ENCODE peak calls at places on chromosome 14, in four cellular contexts. A is IMR-90, Z is K562, G is keratinocyte. P is an unnamed sample. For H3K9me1, the result is how much of the 10 kb centered on the place peaks cover.

GRCh38 chr14:56474419-56475022 is 105.1 kb upstream of the TMEM260 start:
- DNase-seq in A (peak), Z (peak), G (no peak), P (peak)

GRCh38 chr14:51490205-51490604 is 161.5 kb upstream of the FRMD6 start:
- DNase-seq in A (peak), Z (no peak), G (no peak), P (no peak)

GRCh38 chr14:64109821-64110554 is 184.2 kb downstream of the ESR2 start:
- DNase-seq in A (peak), Z (no peak), G (no peak), P (no peak)

GRCh38 chr14:28773176-28773575 is 6.6 kb downstream of the FOXG1 start:
- DNase-seq in A (no peak), Z (no peak), G (no peak), P (no peak)

GRCh38 chr14:71472281-71472960 is 459.8 kb upstream of the RGS6 start:
- DNase-seq in A (peak), Z (no peak), G (no peak), P (no peak)

GRCh38 chr14:65478596-65478995 is 66.1 kb downstream of the FUT8 start:
- DNase-seq in A (peak), Z (no peak), G (no peak), P (peak)

GRCh38 chr14:63632932-63633514 is 8.6 kb downstream of the WDR89 start:
- DNase-seq in A (peak), Z (peak), G (no peak), P (peak)

GRCh38 chr14:20455355-20456300 is 602 bp downstream of the APEX1 start:
- DNase-seq in A (peak), Z (peak), G (no peak), P (no peak)

GRCh38 chr14:88868558-88869159 is 44.2 kb downstream of the TTC8 start:
- DNase-seq in A (peak), Z (no peak), G (no peak), P (peak)

GRCh38 chr14:73741386-73741875 is 27.2 kb upstream of the PNMA1 start:
- DNase-seq in A (peak), Z (peak), G (no peak), P (peak)

GRCh38 chr14:69475194-69475818 is 9.2 kb upstream of the PLEKHD1 start:
- DNase-seq in A (peak), Z (no peak), G (no peak), P (peak)

GRCh38 chr14:33693237-33693636 is 257.6 kb downstream of the EGLN3 start:
- DNase-seq in A (no peak), Z (no peak), G (no peak), P (no peak)

GRCh38 chr14:100578552-100578951 is 8.7 kb downstream of the BEGAIN start:
- DNase-seq in A (peak), Z (no peak), G (no peak), P (no peak)

GRCh38 chr14:74538411-74539391 is 45.1 kb downstream of the ISCA2 start:
- DNase-seq in A (no peak), Z (no peak), G (no peak), P (no peak)

GRCh38 chr14:97977711-97978261 is 1180.6 kb downstream of the VRK1 start:
- DNase-seq in A (no peak), Z (no peak), G (peak), P (no peak)

GRCh38 chr14:34650786-34651584 is 21.0 kb upstream of the SNX6 start:
- DNase-seq in A (peak), Z (no peak), G (peak), P (peak)

GRCh38 chr14:69483765-69484443 is 624 bp upstream of the PLEKHD1 start:
- DNase-seq in A (peak), Z (no peak), G (no peak), P (no peak)

GRCh38 chr14:50061664-50062437 is 54.5 kb downstream of the VCPKMT start:
- DNase-seq in A (peak), Z (no peak), G (no peak), P (peak)

GRCh38 chr14:31781578-31781977 is 220.4 kb downstream of the NUBPL start:
- DNase-seq in A (no peak), Z (no peak), G (no peak), P (no peak)

GRCh38 chr14:102241147-102241546 is 63.8 kb downstream of the MOK start:
- DNase-seq in A (no peak), Z (no peak), G (no peak), P (no peak)

GRCh38 chr14:100617715-100618693 is 30.8 kb upstream of the BEGAIN start:
- DNase-seq in A (no peak), Z (no peak), G (no peak), P (no peak)

GRCh38 chr14:26992403-26993115 is 394.7 kb upstream of the NOVA1 start:
- DNase-seq in A (no peak), Z (no peak), G (no peak), P (peak)

GRCh38 chr14:101506921-101507300 is 54.4 kb upstream of the DIO3 start:
- DNase-seq in A (no peak), Z (no peak), G (no peak), P (no peak)

GRCh38 chr14:54207476-54207875 is 189.3 kb upstream of the CDKN3 start:
- DNase-seq in A (no peak), Z (no peak), G (no peak), P (no peak)
- H3K9ac ChIP-seq in A (no peak), Z (no peak), G (no peak), P (no peak)

DNA sequence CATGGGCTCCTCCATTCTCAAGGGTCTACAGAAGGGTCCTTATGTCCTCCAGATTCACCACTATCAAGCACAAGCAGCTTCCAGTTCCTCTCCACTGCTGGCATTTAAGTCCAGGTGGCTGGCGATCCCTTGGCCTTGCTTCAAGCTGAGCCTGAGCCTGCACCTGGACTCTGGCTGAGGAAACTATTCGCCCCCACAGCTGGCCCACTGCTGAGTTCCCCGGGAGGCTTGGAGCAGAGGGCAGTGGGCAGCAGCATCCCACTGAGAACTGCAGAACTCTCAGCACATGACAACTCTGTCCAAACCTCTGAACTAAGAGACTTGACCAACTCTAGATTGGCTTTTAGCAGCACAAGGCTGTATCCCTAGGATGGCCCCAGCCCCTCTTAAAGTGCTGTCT is 11.3 kb upstream of the RABGGTA start:
- DNase-seq in A (no peak), Z (no peak), G (no peak), P (no peak)
- H3K9me1 ChIP-seq in A (under half), Z (under half), G (under half), P (under half)

DNA sequence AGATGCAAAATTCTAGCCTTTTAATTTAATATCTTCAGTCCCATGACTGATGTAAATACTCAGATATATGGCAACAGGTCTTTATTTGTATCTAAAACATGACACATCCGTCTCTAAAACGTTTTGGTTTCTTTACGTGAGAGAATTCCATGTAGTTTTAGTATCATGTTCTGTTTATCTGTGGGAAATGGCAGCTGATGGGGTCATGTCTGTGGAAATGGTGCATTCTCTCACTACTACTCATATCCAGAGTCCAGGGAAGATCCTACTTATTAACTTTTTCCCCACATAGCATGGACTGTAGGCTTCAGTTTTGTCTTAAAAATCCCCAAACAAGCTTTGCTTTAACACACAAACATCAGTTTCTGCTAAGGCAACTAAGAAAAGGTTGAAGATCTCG is 53.8 kb downstream of the SPTLC2 start:
- DNase-seq in A (peak), Z (no peak), G (no peak), P (no peak)
- H3K9ac ChIP-seq in A (peak), Z (no peak), G (no peak), P (no peak)

DNA sequence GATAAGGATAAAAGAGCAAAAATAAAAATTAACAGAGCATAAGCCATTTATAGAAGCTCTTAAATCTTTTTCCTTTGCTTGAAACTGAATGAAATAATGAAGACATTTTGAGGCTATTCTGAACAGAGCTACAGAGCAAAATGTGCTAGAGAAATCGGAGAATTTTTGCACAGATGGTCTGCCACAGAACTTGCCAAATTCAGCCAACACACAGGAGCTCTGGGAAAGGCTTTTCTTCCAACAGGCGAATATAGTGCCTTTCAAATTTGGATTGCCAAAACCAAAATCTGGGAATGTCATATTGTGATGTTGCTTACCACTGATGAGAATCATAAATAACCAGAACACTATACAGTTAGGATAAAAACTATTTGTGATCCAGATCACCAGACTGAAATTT is 406.3 kb downstream of the RPL10L start:
- DNase-seq in A (no peak), Z (no peak), G (no peak), P (no peak)
- H3K9me1 ChIP-seq in A (under half), Z (under half), G (under half), P (under half)

GRCh38 chr14:104970231-104971068 is 7.7 kb downstream of the AHNAK2 start:
- DNase-seq in A (peak), Z (peak), G (peak), P (peak)
- H3K9ac ChIP-seq in A (no peak), Z (no peak), G (peak), P (peak)

GRCh38 chr14:89909586-89909985 is 44.9 kb downstream of the EFCAB11 start:
- DNase-seq in A (no peak), Z (no peak), G (no peak), P (no peak)
- H3K9me1 ChIP-seq in A (under half), Z (under half), G (under half), P (under half)

GRCh38 chr14:23364604-23365352 is at the start of gene EFS:
- DNase-seq in A (peak), Z (no peak), G (no peak), P (no peak)
- H3K9ac ChIP-seq in A (peak), Z (no peak), G (peak), P (no peak)